ENCODE peak calls at places on chromosomes 1 and 21, in five cellular contexts. E is EL, U is adrenal gland, X is OCI-LY7, L is HT-29. V is an unnamed sample.

GRCh38 chr1:157377216-157377821 is 175.0 kb downstream of the FCRL5 start:
- DNase-seq in E (peak), U (peak), X (peak), L (peak), V (peak)

GRCh38 chr1:90550616-90551406 is 166.3 kb downstream of the BARHL2 start:
- DNase-seq in E (no peak), U (no peak), X (no peak), L (peak), V (no peak)

GRCh38 chr1:31127266-31127665 is 61.7 kb upstream of the PUM1 start:
- DNase-seq in E (peak), U (no peak), X (no peak), L (no peak), V (no peak)

GRCh38 chr1:95041491-95042165 is 31.1 kb downstream of the ALG14 start:
- DNase-seq in E (peak), U (peak), X (peak), L (peak), V (peak)

GRCh38 chr1:155086182-155086741 is 7.6 kb downstream of the EFNA3 start:
- DNase-seq in E (peak), U (peak), X (peak), L (peak), V (no peak)

GRCh38 chr1:208093754-208094719 is 150.1 kb downstream of the PLXNA2 start:
- DNase-seq in E (peak), U (peak), X (peak), L (peak), V (peak)

GRCh38 chr1:33624991-33625870 is 152.8 kb downstream of the ZSCAN20 start:
- DNase-seq in E (no peak), U (no peak), X (no peak), L (no peak), V (peak)

GRCh38 chr1:41681331-41682136 is 197.1 kb upstream of the EDN2 start:
- DNase-seq in E (peak), U (no peak), X (no peak), L (no peak), V (no peak)

GRCh38 chr21:26351661-26352060 is 181.1 kb upstream of the APP start:
- DNase-seq in E (no peak), U (no peak), X (no peak), L (no peak), V (no peak)

GRCh38 chr21:40253112-40253511 is 385.9 kb downstream of the PCP4 start:
- DNase-seq in E (no peak), U (no peak), X (no peak), L (no peak), V (no peak)

GRCh38 chr1:7084232-7084894 is 299.1 kb downstream of the CAMTA1 start:
- DNase-seq in E (no peak), U (no peak), X (no peak), L (no peak), V (no peak)

GRCh38 chr1:51336004-51336403 is 5.6 kb upstream of the TTC39A start:
- DNase-seq in E (no peak), U (no peak), X (no peak), L (peak), V (no peak)

GRCh38 chr1:216057080-216057479 is 366.2 kb downstream of the USH2A start:
- DNase-seq in E (no peak), U (no peak), X (no peak), L (no peak), V (no peak)